ENCODE peak calls at places on chromosome 20, in four cellular contexts. T is CD8-positive, alpha-beta memory T cell; U is LHCN-M2; C is GM20000. R is an unnamed sample.
A peak's percentile ranks its signal among the peaks of the same experiment; 100 is the strongest.

GRCh38 chr20:22999756-23000155 is 35.4 kb upstream of the SSTR4 start:
- DNase-seq in T (no peak), U (peak; percentile 12), C (no peak), R (no peak)

GRCh38 chr20:20443509-20443908 is 75.6 kb downstream of the INSM1 start:
- DNase-seq in T (no peak), U (no peak), C (no peak), R (no peak)

GRCh38 chr20:49046087-49046900 is at the start of gene CSE1L:
- DNase-seq in T (peak; percentile 95), U (peak; percentile 94), C (peak; percentile 94), R (peak; percentile 87)

GRCh38 chr20:33689973-33690372 is 3.8 kb upstream of the E2F1 start:
- DNase-seq in T (peak; percentile 61), U (peak; percentile 85), C (no peak), R (peak; percentile 48)

GRCh38 chr20:24059174-24059573 is 70.6 kb upstream of the GGTLC1 start:
- DNase-seq in T (no peak), U (no peak), C (no peak), R (no peak)

GRCh38 chr20:10306440-10307358 is 88.1 kb downstream of the SNAP25 start:
- DNase-seq in T (no peak), U (peak; percentile 84), C (no peak), R (no peak)

GRCh38 chr20:346640-347316 is at the start of gene NRSN2:
- DNase-seq in T (no peak), U (peak; percentile 66), C (peak; percentile 89), R (no peak)

GRCh38 chr20:11791316-11792228 is 126.1 kb upstream of the BTBD3 start:
- DNase-seq in T (no peak), U (no peak), C (no peak), R (no peak)

GRCh38 chr20:4947817-4948559 is 53.3 kb downstream of the SLC23A2 start:
- DNase-seq in T (no peak), U (no peak), C (no peak), R (no peak)

GRCh38 chr20:64082821-64083379 is 1.3 kb downstream of the LKAAEAR1 start:
- DNase-seq in T (no peak), U (no peak), C (no peak), R (no peak)

R was measured in T-helper 22 cell.